ENCODE peak calls at places on chromosomes 5 and 9, in five cellular contexts. H, J, S, U and Y are unnamed samples.

GRCh38 chr5:40166757-40167156 is 513.0 kb upstream of the PTGER4 start:
- DNase-seq in S (no peak), U (peak), J (no peak), H (no peak), Y (no peak)

GRCh38 chr9:137878146-137878941 is 762 bp downstream of the CACNA1B start:
- DNase-seq in S (no peak), J (no peak), H (no peak), U (peak), Y (no peak)

GRCh38 chr5:178149199-178149932 is 4.3 kb downstream of the NHP2 start:
- DNase-seq in H (no peak), U (no peak), S (no peak), J (no peak), Y (no peak)

GRCh38 chr5:137142371-137143243 is 356.5 kb downstream of the SPOCK1 start:
- DNase-seq in H (no peak), J (peak), U (peak), S (no peak), Y (peak)

GRCh38 chr9:125428060-125428481 is 166.4 kb downstream of the GAPVD1 start:
- DNase-seq in J (peak), H (no peak), U (no peak), S (no peak), Y (peak)

GRCh38 chr5:32201140-32201539 is 27.0 kb upstream of the GOLPH3 start:
- DNase-seq in U (no peak), J (no peak), H (no peak), S (no peak), Y (no peak)

GRCh38 chr5:45179686-45180085 is 370.9 kb downstream of the MRPS30 start:
- DNase-seq in S (no peak), U (no peak), H (no peak), J (no peak), Y (no peak)

GRCh38 chr9:136565075-136565721 is 19.4 kb upstream of the NOTCH1 start:
- DNase-seq in U (no peak), J (no peak), H (peak), S (peak), Y (no peak)

GRCh38 chr9:87277346-87277745 is 220.3 kb upstream of the DAPK1 start:
- DNase-seq in H (no peak), S (no peak), J (no peak), U (peak), Y (no peak)

GRCh38 chr5:109865636-109866035 is 175.9 kb downstream of the MAN2A1 start:
- DNase-seq in J (peak), H (peak), S (no peak), U (peak), Y (no peak)

GRCh38 chr5:112878760-112879159 is 17.7 kb downstream of the SRP19 start:
- DNase-seq in U (peak), J (peak), H (no peak), S (no peak), Y (no peak)

GRCh38 chr5:116507941-116508655 is 66.5 kb downstream of the SEMA6A start:
- DNase-seq in S (no peak), U (no peak), H (no peak), J (no peak), Y (no peak)

GRCh38 chr5:78628260-78629024 is 20.1 kb downstream of the LHFPL2 start:
- DNase-seq in U (no peak), H (no peak), J (no peak), S (no peak), Y (no peak)

GRCh38 chr9:76996700-76997099 is 22.8 kb upstream of the FOXB2 start:
- DNase-seq in J (no peak), H (no peak), U (no peak), S (peak), Y (peak)
- TF ChIP-seq CTCF in J (peak), H (no peak), U (peak), S (peak), Y (peak)

DNA sequence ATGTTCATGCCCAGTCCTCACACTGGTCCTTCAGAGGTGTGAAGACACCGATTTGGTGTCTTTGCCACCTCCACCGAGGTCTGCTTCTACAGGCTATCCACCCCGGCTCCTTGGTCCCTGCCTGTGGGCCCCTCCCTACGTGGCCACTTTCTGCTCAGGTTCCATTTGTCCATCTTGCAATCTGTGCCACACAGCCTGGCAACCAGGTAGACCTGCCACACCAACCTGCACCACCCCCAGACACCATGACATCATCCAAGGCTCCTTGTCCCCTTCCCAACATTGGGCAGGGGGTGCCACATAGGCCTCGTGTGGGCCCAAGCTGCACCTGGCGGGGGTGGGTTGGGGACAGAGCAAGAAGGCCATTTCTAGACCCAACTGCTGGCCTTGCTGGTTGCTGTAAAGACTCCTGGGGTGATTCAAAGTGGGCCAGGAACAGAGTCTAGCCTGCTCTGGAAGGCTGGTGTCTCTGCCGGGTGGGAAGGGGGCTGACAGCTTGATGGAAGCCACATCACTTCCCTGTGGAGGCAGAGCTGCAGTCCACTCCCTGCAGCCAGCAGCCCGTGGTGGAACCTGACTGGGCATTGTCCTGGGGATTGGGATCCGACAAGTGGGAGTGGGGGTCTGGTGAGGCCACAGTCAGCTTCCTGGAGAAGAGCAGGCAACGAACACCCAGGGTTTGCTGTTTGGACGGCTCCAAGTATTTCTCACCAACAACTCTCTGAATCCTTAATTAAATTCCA is 65.8 kb upstream of the SLC25A51 start:
- DNase-seq in U (no peak), S (no peak), H (no peak), J (no peak), Y (no peak)
- H3K27ac ChIP-seq in U (no peak), S (no peak), H (no peak), J (no peak), Y (no peak)

GRCh38 chr5:74579215-74579614 is 61.3 kb downstream of the ENC1 start:
- DNase-seq in H (no peak), S (no peak), J (no peak), U (peak), Y (no peak)
- TF ChIP-seq CTCF in H (no peak), S (no peak), J (no peak), U (no peak), Y (no peak)

GRCh38 chr5:77305921-77306320 is 95.4 kb downstream of the PDE8B start:
- DNase-seq in S (peak), U (no peak), J (no peak), H (no peak), Y (no peak)

GRCh38 chr5:77304388-77304787 is 93.9 kb downstream of the PDE8B start:
- DNase-seq in J (no peak), S (no peak), H (no peak), U (no peak), Y (no peak)

GRCh38 chr5:77305222-77305846 is 94.9 kb downstream of the PDE8B start:
- DNase-seq in S (peak), H (no peak), U (no peak), J (peak), Y (no peak)

GRCh38 chr5:77308154-77308960 is 97.9 kb downstream of the PDE8B start:
- DNase-seq in S (no peak), H (no peak), U (no peak), J (no peak), Y (no peak)

DNA sequence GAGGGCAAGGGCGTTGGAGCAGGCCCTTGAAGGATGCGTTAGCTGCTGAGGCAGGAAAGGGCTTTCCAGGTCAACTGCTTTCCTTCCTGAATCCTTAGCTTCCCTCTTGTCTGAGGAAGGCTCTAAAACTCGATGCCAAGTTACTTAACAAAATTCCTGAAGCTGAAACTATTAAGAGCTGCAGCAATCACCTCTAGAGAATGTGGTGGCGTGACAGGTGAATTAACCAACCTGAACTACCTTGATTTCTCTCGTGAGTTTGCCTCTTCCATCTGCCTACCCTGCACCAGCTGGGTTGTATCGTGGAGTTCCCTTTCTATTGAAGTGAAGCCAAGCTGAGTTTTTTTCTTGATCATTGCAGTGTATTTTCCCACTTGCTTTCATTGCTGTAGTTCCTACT is 96.1 kb downstream of the PDE8B start:
- DNase-seq in S (no peak), H (no peak), U (no peak), J (no peak), Y (no peak)
- H3K27ac ChIP-seq in S (peak), H (no peak), U (no peak), J (no peak), Y (no peak)

GRCh38 chr9:109124089-109124488 is 4.3 kb upstream of the TMEM245 start:
- DNase-seq in H (no peak), U (no peak), J (no peak), S (no peak), Y (no peak)
- TF ChIP-seq CTCF in H (no peak), U (no peak), J (no peak), S (no peak), Y (no peak)

GRCh38 chr5:139688088-139688702 is 40.0 kb downstream of the CXXC5 start:
- DNase-seq in U (no peak), S (no peak), H (no peak), J (no peak), Y (no peak)

GRCh38 chr5:139689631-139690384 is 41.7 kb downstream of the CXXC5 start:
- DNase-seq in H (no peak), U (no peak), J (peak), S (no peak), Y (no peak)

GRCh38 chr5:139690385-139691274 is 42.5 kb downstream of the CXXC5 start:
- DNase-seq in S (no peak), J (no peak), H (no peak), U (no peak), Y (no peak)

GRCh38 chr5:139687656-139688055 is 39.5 kb downstream of the CXXC5 start:
- DNase-seq in U (no peak), H (no peak), J (no peak), S (no peak), Y (no peak)

DNA sequence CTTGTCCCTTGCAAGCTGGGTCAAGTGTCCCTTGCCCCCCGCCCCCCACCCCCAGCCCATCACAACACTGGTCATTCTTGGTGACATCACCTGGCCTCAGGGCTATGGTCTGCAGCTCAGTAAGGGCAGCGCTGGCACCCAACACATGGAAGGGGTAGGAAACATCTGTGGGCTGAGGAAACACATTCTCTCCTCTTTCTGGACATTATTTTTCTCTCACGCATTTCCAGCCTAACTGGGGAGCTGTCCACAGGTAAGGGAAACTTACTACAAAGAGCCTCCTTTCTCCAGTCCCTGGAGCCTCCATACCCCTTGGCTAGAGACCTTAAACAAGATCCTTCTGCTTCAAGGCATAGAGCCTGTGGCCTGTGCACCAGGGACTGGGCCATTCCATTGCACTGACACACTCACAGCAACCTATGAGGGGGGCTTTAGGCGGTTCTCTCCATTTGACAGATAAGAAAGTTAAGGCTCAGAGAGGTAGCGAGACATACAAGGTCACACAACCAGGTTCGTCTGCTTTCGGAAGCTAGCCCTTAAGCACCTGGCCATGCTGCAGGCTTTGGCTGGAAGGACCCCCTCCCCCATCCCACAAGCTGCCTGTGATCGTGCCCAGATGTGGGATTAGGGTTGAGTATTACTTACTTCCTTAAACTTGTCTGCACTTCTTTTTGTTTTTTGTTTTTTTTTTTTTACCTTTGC is 40.7 kb downstream of the CXXC5 start:
- DNase-seq in S (no peak), U (no peak), H (no peak), J (no peak), Y (no peak)
- H3K27ac ChIP-seq in S (no peak), U (no peak), H (no peak), J (no peak), Y (peak)